ENCODE peak calls at places on chromosomes 3 and 15, in five cellular contexts. O is right atrium auricular region, D is GM13976, Y is fibroblast of lung, B is astrocyte. T is an unnamed sample.

GRCh38 chr3:44464509-44464908 is 13.0 kb downstream of the ZNF445 start:
- DNase-seq in O (no peak), D (no peak), Y (no peak), B (no peak), T (no peak)

GRCh38 chr3:45852828-45853227 is 10.9 kb upstream of the LZTFL1 start:
- DNase-seq in O (no peak), D (peak; percentile 24), Y (no peak), B (no peak), T (peak; percentile 35)

GRCh38 chr15:77497108-77497737 is 76.5 kb downstream of the HMG20A start:
- DNase-seq in O (no peak), D (no peak), Y (peak; percentile 55), B (peak; percentile 45), T (no peak)

GRCh38 chr3:174937488-174937887 is 78.4 kb downstream of the NAALADL2 start:
- DNase-seq in O (no peak), D (no peak), Y (peak; percentile 55), B (peak; percentile 39), T (no peak)

GRCh38 chr15:83322061-83322460 is 37.6 kb upstream of the BNC1 start:
- DNase-seq in O (no peak), D (no peak), Y (peak; percentile 28), B (no peak), T (no peak)

GRCh38 chr15:73015493-73015892 is 36.8 kb upstream of the NEO1 start:
- DNase-seq in O (no peak), D (no peak), Y (no peak), B (no peak), T (no peak)

GRCh38 chr15:63502843-63503738 is 1.3 kb upstream of the USP3 start:
- DNase-seq in O (peak; percentile 97), D (peak; percentile 82), Y (peak; percentile 92), B (peak; percentile 89), T (peak; percentile 81)

GRCh38 chr3:134126153-134126552 is 96.4 kb upstream of the SLCO2A1 start:
- DNase-seq in O (no peak), D (no peak), Y (no peak), B (no peak), T (no peak)

GRCh38 chr3:17581421-17582080 is 160.9 kb downstream of the TBC1D5 start:
- DNase-seq in O (no peak), D (no peak), Y (no peak), B (peak; percentile 2), T (no peak)

GRCh38 chr3:71955549-71956373 is 170.8 kb upstream of the PROK2 start:
- DNase-seq in O (peak; percentile 77), D (peak; percentile 33), Y (peak; percentile 74), B (peak; percentile 68), T (peak; percentile 32)

GRCh38 chr3:16456784-16457415 is 56.6 kb downstream of the RFTN1 start:
- DNase-seq in O (no peak), D (no peak), Y (peak; percentile 95), B (peak; percentile 95), T (no peak)

GRCh38 chr15:98609144-98609852 is 39.0 kb upstream of the IGF1R start:
- DNase-seq in O (peak; percentile 51), D (no peak), Y (peak; percentile 71), B (peak; percentile 57), T (no peak)

DNA sequence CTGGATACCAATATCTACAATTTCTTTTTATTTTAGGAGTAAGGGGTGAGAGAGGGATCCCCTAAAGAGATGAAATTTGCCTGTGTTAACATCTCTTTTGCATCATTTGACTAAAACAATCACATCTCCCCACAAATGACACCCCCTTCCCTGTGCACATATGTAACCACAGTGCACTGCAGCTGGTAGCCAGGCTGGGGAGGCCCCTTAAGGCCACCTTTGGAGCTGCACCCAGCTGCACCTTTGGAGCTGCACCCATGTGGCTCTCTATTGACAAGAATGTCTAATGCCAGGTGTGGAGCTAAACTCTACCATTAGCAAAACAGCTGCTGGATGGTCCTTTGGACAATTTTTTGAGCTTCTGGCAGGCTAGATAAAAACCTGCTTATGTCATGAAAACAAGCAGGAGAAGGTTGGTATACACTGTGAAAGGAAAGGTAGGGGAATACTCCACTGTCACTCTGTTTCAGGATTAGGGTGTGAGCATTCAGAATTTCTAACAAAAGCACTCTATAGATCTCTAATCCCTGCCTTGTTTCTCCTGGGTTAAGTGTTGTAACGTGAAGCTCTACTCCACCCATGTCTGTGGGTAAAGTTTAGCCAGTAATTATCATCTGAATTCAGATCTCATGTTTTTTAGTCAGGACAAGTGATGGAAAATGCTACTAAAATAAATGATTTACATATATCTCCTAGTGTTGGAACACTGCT is 52.1 kb downstream of the TFG start:
- DNase-seq in O (no peak), D (peak; percentile 13), Y (no peak), B (no peak), T (peak; percentile 12)
- TF ChIP-seq CTCF in O (no peak), D (no peak), Y (no peak), B (no peak), T (no peak)

DNA sequence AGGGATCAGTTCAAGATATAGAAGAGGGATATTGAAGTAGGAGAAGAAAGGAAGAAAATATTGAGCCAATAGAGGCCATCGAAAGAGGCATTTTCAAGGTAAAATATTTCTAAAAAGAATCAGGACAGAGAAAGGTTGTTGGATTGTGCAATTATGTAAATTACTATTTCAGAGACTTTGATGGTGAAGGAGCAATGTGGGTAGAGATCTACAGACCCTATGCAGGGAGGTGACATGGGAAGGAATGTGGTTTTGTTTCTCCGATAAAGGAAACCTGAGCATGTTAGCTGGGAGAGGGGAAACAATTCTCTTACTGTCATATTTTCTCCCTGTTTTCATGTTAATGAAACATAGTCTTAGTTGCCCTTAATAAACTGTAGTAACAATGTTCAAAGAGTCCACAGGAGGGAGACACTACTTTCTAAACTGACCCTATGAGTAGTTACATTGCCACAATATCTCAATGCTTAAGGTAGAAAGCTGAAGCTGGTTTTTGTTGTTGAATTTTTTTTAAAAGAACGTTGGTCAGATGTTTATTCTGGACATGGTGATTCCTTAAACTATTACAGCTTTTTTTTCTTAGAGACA is 133.3 kb downstream of the GRM7 start:
- DNase-seq in O (no peak), D (no peak), Y (peak; percentile 23), B (peak; percentile 4), T (no peak)
- TF ChIP-seq CTCF in O (no peak), D (no peak), Y (no peak), B (no peak), T (no peak)

GRCh38 chr15:60337069-60337468 is 60.7 kb downstream of the ANXA2 start:
- DNase-seq in O (no peak), D (no peak), Y (no peak), B (no peak), T (no peak)

GRCh38 chr15:60339236-60339635 is 58.5 kb downstream of the ANXA2 start:
- DNase-seq in O (no peak), D (no peak), Y (no peak), B (no peak), T (no peak)

GRCh38 chr15:60343221-60343970 is 54.4 kb downstream of the ANXA2 start:
- DNase-seq in O (no peak), D (no peak), Y (peak; percentile 34), B (no peak), T (no peak)

GRCh38 chr15:60338810-60339209 is 59.0 kb downstream of the ANXA2 start:
- DNase-seq in O (no peak), D (no peak), Y (no peak), B (no peak), T (no peak)

DNA sequence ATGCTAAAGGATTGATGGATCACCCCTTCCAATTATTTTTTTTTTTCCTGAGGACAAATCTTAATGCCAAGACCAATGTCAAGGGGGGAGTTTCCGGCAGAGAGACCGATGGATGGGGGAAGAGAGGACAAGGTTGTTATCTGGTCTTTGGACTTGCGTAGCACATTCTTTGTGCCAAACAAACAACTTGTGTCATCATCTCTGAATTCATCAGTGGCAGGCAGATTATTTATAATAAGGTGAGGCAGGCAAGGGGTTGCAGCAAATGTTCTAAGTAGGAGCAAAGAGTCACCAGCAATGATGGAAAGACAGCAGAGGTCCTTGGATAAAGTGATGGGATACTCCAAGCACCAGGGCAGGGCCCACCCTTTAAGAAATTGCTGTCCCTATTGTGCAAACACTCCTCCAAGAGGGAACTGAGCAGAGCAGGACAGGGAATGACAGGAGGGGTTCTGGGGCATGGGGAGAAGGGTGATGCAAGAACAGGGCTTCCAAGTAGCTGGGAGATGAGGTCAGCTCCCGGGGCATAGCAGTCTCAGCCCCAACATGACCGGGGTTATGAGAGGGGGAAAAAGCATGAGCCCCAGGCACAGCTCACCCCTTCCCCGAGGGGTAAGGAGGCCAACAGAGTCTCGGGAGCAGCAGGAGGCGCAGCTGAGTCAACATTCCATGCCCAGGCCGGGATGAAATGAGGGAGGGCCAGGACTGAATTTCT is 57.4 kb downstream of the ANXA2 start:
- DNase-seq in O (no peak), D (no peak), Y (no peak), B (no peak), T (no peak)
- TF ChIP-seq CTCF in O (no peak), D (no peak), Y (peak; percentile 11), B (no peak), T (no peak)

DNA sequence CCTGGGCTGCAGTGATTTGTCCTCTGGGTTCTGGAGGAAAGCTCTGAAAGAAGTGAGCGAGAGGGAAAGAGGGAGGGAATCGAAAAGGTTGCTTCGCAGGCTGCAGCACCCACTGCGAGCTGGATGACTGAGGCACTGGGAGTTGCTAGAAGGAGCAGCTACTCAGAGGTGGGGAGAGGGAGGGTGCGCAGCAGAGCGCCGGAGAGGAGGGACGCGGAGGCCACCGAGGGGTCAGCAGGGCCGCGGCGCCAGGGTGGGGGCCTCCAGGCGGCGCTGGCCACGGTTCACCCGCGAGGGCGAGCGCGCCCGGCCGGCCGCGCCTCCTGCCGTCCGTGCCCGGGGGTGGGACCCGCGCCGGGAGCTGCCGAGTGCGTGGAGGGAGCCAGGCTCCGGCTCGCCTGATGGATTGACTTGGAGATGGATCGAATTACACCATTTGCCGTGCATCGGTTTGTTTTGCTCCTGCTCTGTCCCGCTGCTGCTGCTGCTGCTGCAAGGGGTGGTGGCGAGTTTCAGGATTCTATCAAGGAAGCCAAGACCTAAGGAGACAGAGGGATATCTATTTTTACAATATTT is at the start of gene SEMA6D:
- DNase-seq in O (peak; percentile 83), D (peak; percentile 57), Y (peak; percentile 83), B (peak; percentile 81), T (peak; percentile 25)
- TF ChIP-seq CTCF in O (peak; percentile 52), D (peak; percentile 22), Y (peak; percentile 12), B (no peak), T (no peak)

GRCh38 chr3:84943379-84943778 is 15.4 kb upstream of the CADM2 start:
- DNase-seq in O (no peak), D (no peak), Y (no peak), B (no peak), T (no peak)
- TF ChIP-seq CTCF in O (no peak), D (no peak), Y (no peak), B (no peak), T (no peak)

DNA sequence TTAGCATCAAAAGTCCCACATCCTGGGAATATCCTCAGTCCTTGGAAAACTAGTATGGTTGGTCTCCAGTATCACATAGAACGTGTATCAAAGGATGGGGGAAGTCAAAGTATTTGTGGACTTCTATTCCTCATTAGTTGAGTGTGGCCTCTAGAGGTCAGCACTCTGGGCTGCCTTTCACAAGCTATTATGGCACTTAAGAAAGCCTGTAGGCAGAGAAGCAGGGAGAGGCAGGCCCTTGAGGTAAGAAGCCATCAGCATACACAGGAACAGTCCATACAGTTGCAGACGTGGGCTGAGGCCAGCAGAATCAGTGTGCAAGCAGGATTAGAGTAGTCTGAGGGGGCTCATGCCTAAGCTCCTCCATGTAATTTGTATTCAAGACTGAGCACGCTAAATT is 341.7 kb downstream of the CLSTN2 start:
- DNase-seq in O (no peak), D (no peak), Y (peak; percentile 16), B (no peak), T (no peak)
- TF ChIP-seq CTCF in O (no peak), D (no peak), Y (peak; percentile 20), B (peak; percentile 19), T (peak; percentile 34)

T was measured in GM20000.